ENCODE peak calls at places on chromosomes 6 and 20, in six cellular contexts. N, Z, J, K, H and G are unnamed samples.

GRCh38 chr6:168618546-168619315 is 177.7 kb downstream of the SMOC2 start:
- DNase-seq in J (no peak), H (no peak), N (no peak), K (no peak), Z (no peak), G (no peak)

GRCh38 chr6:15628499-15629131 is 34.2 kb downstream of the DTNBP1 start:
- DNase-seq in J (no peak), K (no peak), Z (no peak), N (no peak), H (no peak), G (no peak)

GRCh38 chr6:99736302-99736701 is 129.7 kb downstream of the PRDM13 start:
- DNase-seq in J (no peak), N (no peak), Z (no peak), K (no peak), H (no peak), G (no peak)

GRCh38 chr6:100617633-100618348 is 153.1 kb upstream of the SIM1 start:
- DNase-seq in K (no peak), N (no peak), J (no peak), H (no peak), Z (no peak), G (no peak)

GRCh38 chr6:3546121-3546520 is 89.3 kb upstream of the SLC22A23 start:
- DNase-seq in H (no peak), K (peak), N (no peak), J (peak), Z (no peak), G (no peak)

GRCh38 chr20:327041-327945 is 1.9 kb downstream of the SOX12 start:
- DNase-seq in H (peak), Z (peak), K (peak), J (peak), N (peak), G (peak)

GRCh38 chr6:119348308-119349040 is 1.1 kb downstream of the MAN1A1 start:
- DNase-seq in N (peak), Z (peak), J (peak), K (peak), H (no peak), G (no peak)

GRCh38 chr6:28587011-28587745 is 61.5 kb downstream of the GPX5 start:
- DNase-seq in Z (peak), J (peak), K (peak), H (no peak), N (peak), G (no peak)

GRCh38 chr6:148704539-148704938 is 42.3 kb upstream of the UST start:
- DNase-seq in H (no peak), J (no peak), Z (no peak), K (no peak), N (no peak), G (no peak)

GRCh38 chr6:142318714-142319113 is 16.9 kb downstream of the ADGRG6 start:
- DNase-seq in J (no peak), H (no peak), Z (no peak), N (no peak), K (no peak), G (no peak)

GRCh38 chr6:169528755-169529154 is 173.1 kb downstream of the WDR27 start:
- DNase-seq in K (no peak), J (no peak), H (no peak), N (no peak), Z (no peak), G (no peak)

GRCh38 chr6:160697826-160698225 is 4.2 kb upstream of the PLG start:
- DNase-seq in N (no peak), H (no peak), Z (no peak), J (no peak), K (no peak), G (no peak)

GRCh38 chr6:160690458-160690857 is 11.6 kb upstream of the PLG start:
- DNase-seq in N (no peak), Z (no peak), H (no peak), J (no peak), K (no peak), G (no peak)

GRCh38 chr6:160691617-160692016 is 10.4 kb upstream of the PLG start:
- DNase-seq in Z (no peak), K (no peak), N (no peak), H (no peak), J (no peak), G (no peak)

DNA sequence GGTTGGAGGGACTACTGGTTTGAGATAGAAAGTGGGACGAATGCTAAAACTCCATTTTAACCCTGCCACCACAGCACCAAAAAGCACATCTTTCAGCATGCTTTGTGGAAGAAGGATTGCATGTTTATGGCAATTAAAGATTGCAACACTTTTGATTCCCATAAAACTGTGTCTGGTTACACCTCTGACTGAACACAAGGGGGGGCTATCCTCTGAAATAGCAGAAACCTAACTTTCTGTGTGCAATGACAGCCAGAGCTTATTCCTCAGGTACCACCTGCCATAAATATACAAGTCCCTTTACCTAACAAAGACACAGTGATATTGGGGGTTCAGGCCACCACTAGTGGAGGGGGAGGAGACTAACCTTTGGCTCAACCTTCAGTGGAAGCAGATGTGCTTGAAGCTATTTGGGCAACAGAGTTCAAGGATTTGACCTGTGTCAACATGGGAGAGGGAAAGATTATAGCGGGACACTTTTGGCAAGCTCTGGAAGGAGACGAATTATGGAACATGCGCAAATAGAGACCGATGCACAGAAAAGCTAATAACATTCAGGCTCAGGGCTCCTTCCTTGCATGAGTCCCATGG is 9.6 kb upstream of the PLG start:
- DNase-seq in Z (peak), K (no peak), H (no peak), J (no peak), N (no peak), G (no peak)
- TF ChIP-seq TAF1 in Z (no peak), K (no peak), H (no peak), J (no peak), N (no peak), G (no peak)

GRCh38 chr6:36809933-36810844 is 29.1 kb downstream of the CPNE5 start:
- DNase-seq in N (no peak), H (no peak), Z (no peak), J (peak), K (no peak), G (no peak)
- TF ChIP-seq POLR2AphosphoS5 in N (no peak), H (no peak), Z (no peak), J (no peak), K (no peak), G (no peak)

DNA sequence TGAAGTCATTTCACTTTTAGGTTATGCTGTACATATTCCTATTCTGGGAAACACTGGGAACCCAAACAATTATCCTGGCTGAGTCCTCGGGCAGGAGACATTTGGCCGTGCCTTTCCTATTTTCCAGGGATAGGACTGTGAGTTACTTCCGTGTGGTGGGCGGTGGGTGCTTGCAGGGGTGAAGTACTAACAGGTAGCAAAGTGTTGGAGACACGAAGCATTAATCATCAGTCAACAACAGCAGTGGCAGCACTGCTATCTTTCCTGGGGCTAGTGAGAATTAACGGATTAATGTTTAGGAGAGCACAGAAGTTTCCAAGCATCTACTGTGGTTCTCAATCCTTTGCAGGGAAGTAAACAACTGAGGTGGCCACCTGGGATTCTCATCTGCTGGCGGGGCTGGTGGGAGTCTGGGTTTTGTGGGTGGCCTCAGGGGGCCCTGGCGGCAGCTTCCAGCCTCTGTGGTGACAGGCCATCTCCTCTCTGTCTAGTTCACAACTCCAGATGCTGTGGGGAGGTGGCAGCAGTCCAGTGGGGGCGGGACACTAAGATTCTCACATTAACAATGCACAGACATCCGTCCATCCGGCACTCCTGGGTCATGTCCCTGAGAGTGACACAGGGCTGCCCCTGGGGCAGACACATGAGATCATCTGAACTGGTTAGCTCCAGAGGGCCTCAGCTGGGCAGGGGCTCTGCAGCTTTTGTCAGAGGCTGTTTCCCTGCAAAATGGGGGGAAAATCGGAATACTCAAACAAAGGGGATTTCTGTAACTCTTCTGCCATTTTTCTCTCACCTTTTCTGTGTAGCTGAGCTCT is 90.9 kb downstream of the GJA10 start:
- DNase-seq in Z (peak), J (no peak), N (no peak), H (no peak), K (no peak), G (no peak)
- TF ChIP-seq TAF1 in Z (no peak), J (no peak), N (no peak), H (no peak), K (no peak), G (no peak)

GRCh38 chr20:63542031-63542559 is 4.9 kb upstream of the PTK6 start:
- DNase-seq in K (no peak), Z (no peak), N (no peak), J (no peak), H (no peak), G (no peak)
- TF ChIP-seq POLR2AphosphoS5 in K (no peak), Z (no peak), N (no peak), J (no peak), H (no peak), G (no peak)

GRCh38 chr20:33192912-33193501 is 24.1 kb upstream of the BPIFA3 start:
- DNase-seq in N (no peak), Z (no peak), K (no peak), J (no peak), H (no peak), G (no peak)
- TF ChIP-seq TAF1 in N (no peak), Z (no peak), K (no peak), J (no peak), H (no peak), G (no peak)

GRCh38 chr6:64713175-64713574 is 993.9 kb downstream of the EYS start:
- DNase-seq in H (no peak), Z (no peak), J (no peak), K (no peak), N (no peak), G (no peak)
- TF ChIP-seq POLR2AphosphoS5 in H (no peak), Z (no peak), J (no peak), K (no peak), N (no peak), G (no peak)

GRCh38 chr6:20873425-20874190 is 339.4 kb downstream of the CDKAL1 start:
- DNase-seq in Z (no peak), J (no peak), K (no peak), H (no peak), N (no peak), G (no peak)
- TF ChIP-seq TAF1 in Z (no peak), J (no peak), K (no peak), H (no peak), N (no peak), G (no peak)

DNA sequence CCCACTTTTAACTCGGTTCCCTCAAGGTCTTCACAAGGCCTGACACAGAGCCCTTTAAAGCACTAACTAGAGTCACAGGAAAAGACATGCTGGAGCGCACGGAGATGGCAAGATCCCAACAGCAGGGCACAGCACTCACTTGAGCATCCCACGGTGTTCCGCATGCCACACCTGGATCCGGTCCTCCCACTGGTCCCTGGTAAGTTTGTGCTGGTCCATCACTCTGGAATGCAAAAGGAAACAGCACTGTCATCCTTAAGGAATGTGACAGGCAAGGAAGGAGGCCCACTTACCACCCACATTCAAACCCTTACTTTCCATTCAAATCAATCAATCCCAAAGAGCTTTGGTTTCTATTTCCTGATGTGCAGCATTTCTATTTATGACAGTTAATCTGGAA is 34.7 kb downstream of the EZR start:
- DNase-seq in Z (no peak), H (no peak), J (no peak), K (no peak), N (no peak), G (no peak)
- TF ChIP-seq POLR2AphosphoS5 in Z (no peak), H (no peak), J (no peak), K (peak), N (peak), G (no peak)